ENCODE peak calls at places on chromosome 7, in six cellular contexts. P is left ventricle myocardium inferior, M is cardiac muscle cell, E is fibroblast of lung, X is testis, V is thoracic aorta. U is an unnamed sample.

GRCh38 chr7:67916571-67916970 is 919.9 kb downstream of the TYW1 start:
- DNase-seq in M (no peak), V (no peak), X (no peak), P (no peak), E (no peak), U (no peak)

GRCh38 chr7:23520582-23520981 is 11.2 kb downstream of the TRA2A start:
- DNase-seq in M (no peak), E (no peak), P (no peak), X (no peak), V (no peak), U (peak; percentile 40)

GRCh38 chr7:44750921-44751571 is 2.4 kb downstream of the ZMIZ2 start:
- DNase-seq in E (peak; percentile 12), M (peak; percentile 34), X (no peak), P (peak; percentile 40), V (no peak), U (no peak)

GRCh38 chr7:44801890-44802289 is 5.4 kb downstream of the PPIA start:
- DNase-seq in X (no peak), E (peak; percentile 70), P (no peak), M (no peak), V (no peak), U (no peak)

GRCh38 chr7:74476546-74477095 is 22.9 kb downstream of the GTF2IRD1 start:
- DNase-seq in P (no peak), X (peak; percentile 62), V (no peak), M (no peak), E (no peak), U (no peak)

GRCh38 chr7:130719550-130719949 is 14.5 kb downstream of the KLF14 start:
- DNase-seq in M (no peak), V (no peak), E (peak; percentile 84), P (no peak), X (no peak), U (no peak)

GRCh38 chr7:75596727-75597614 is 104.9 kb downstream of the SPDYE5 start:
- DNase-seq in P (no peak), V (no peak), X (no peak), M (no peak), E (peak; percentile 59), U (no peak)

GRCh38 chr7:1698221-1698620 is 28.1 kb downstream of the ELFN1 start:
- DNase-seq in V (no peak), M (no peak), E (no peak), X (no peak), P (no peak), U (no peak)

GRCh38 chr7:105204953-105205352 is 183.8 kb downstream of the SRPK2 start:
- DNase-seq in P (no peak), X (no peak), M (no peak), V (no peak), E (no peak), U (no peak)

GRCh38 chr7:134298902-134299683 is 17.6 kb downstream of the SLC35B4 start:
- DNase-seq in X (no peak), V (no peak), E (peak; percentile 38), M (no peak), P (peak; percentile 28), U (peak; percentile 37)

GRCh38 chr7:69708857-69709256 is 110.6 kb downstream of the AUTS2 start:
- DNase-seq in M (peak; percentile 46), X (no peak), E (peak; percentile 74), P (no peak), V (no peak), U (peak; percentile 19)

GRCh38 chr7:27088002-27088931 is 7.5 kb downstream of the HOXA1 start:
- DNase-seq in X (peak; percentile 57), M (no peak), E (no peak), P (no peak), V (no peak), U (no peak)

GRCh38 chr7:139999516-139999915 is 63.2 kb downstream of the PARP12 start:
- DNase-seq in E (no peak), V (no peak), P (no peak), M (no peak), X (no peak), U (no peak)
- H3K4me1 ChIP-seq in E (peaks cover 7% of the 10 kb centered on the region), V (no peaks in the 10 kb centered on the region), P (peaks cover 9% of the 10 kb centered on the region), M (peaks cover 8% of the 10 kb centered on the region), X (no peaks in the 10 kb centered on the region), U (no peaks in the 10 kb centered on the region)

DNA sequence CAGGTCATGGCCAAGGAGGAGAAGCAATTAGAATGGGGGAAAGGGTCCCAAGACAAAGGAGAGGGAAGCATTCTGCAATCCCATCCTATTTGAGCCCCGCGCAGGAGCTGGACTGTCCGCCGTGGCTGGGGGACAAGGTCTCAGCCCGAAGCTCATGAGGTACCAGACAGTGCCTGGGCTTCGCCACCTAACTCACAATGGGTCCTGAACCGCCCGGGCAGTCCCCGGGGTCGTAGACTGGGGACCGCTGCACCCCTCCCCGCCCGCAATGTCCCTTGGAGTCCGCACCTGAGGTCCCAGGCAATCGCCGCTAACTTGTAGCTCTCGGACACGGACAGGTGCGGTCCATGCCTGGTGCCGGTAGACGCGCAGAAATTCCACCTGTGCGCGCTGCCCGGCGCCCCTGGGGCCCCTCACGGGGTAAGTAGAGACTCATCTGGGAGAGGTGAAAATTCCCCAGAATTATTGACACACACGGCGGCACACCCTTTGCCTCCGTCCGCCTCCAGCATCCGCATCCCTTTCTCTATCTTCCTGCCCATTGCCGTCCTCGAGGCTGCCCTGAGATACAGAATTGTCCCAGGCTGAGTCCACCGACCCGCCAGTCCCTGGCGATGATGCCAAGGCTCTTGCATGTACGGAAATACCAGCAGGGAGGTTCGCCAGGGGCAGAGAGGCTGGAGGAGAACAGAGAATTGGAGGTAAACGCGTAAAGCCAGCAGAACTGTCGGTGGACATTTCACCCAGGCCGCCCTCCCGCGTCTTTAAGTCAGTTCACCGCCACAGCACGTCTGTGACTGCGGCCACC is 1.7 kb downstream of the CHRM2 start:
- DNase-seq in V (no peak), M (peak; percentile 42), X (peak; percentile 19), P (peak; percentile 36), E (peak; percentile 47), U (peak; percentile 24)
- H3K4me3 ChIP-seq in V (peak overlapping the region; percentile 45), M (peak overlapping the region; percentile 81), X (peak overlapping the region; percentile 15), P (peak overlapping the region; percentile 74), E (peak overlapping the region; percentile 55), U (peak overlapping the region; percentile 74)

GRCh38 chr7:38825721-38826440 is 83.1 kb downstream of the VPS41 start:
- DNase-seq in X (no peak), P (no peak), V (no peak), E (no peak), M (peak; percentile 34), U (peak; percentile 12)

GRCh38 chr7:38824948-38825347 is 84.0 kb downstream of the VPS41 start:
- DNase-seq in P (no peak), V (no peak), X (no peak), E (no peak), M (no peak), U (no peak)

GRCh38 chr7:38820571-38820970 is 88.4 kb downstream of the VPS41 start:
- DNase-seq in P (no peak), X (no peak), E (no peak), V (no peak), M (no peak), U (no peak)

GRCh38 chr7:38819463-38819862 is 89.5 kb downstream of the VPS41 start:
- DNase-seq in V (no peak), P (no peak), E (no peak), X (no peak), M (no peak), U (no peak)

GRCh38 chr7:38822556-38822955 is 86.4 kb downstream of the VPS41 start:
- DNase-seq in V (no peak), M (no peak), P (no peak), E (peak; percentile 42), X (no peak), U (no peak)
- H3K4me1 ChIP-seq in V (peaks cover 26% of the 10 kb centered on the region), M (peaks cover 12% of the 10 kb centered on the region), P (peaks cover 23% of the 10 kb centered on the region), E (no peaks in the 10 kb centered on the region), X (peaks cover 4% of the 10 kb centered on the region), U (no peaks in the 10 kb centered on the region)

DNA sequence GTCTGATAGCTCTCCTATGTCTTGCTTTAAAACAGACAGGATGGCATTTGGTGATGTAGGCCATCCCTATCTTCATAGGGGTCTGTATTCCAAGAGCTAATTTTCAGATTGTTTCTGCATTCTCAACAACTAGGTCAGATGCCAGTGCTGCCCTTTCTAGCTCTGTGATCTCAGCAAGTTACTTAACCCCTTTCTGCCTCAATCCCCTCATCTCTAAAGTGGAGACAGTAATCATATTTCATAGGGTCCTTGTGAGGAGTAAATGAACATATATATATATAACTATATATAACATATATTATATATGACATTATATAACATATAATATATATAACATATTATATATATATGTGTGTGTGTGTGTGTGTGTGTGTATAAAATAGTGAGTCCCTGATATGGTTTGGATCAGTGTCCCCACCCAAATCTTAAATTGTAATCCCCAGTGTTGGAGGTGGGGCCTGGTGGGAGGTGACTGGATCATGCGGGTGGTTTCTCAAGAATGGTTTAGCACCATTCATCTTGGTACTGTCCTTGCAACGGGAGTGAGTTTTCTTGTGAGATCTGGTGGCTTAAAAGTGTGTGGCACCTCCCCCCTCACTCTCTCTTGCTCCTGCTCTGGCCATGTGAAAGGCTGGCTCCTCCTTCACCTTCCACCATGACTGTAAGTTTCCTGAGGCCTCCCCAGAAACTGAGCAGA is 45.2 kb downstream of the HIPK2 start:
- DNase-seq in M (no peak), X (no peak), P (no peak), V (no peak), E (no peak), U (no peak)
- H3K4me3 ChIP-seq in M (no peak overlapping the region), X (no peak overlapping the region), P (peak overlapping the region; percentile 19), V (peak overlapping the region; percentile 55), E (no peak overlapping the region), U (no peak overlapping the region)

DNA sequence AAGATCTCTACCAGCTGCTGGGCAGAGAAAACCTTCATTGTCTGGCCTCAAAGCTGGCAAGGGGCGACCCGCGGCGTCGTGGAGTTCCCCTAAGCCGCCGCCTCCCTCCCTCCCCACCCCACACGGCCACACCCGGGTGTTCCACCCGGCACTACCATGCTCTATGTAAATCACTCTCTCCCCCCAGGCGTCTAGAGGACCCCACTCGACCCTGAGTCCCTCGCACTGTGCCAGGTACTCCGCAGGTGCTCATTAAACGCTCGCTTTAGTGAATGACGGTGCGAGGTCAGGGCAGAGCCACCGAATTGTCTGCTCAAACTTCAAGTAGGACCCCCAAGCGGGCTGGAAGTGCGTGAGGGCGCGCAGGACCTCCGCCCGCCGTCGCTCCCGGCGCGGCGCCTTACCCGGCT is 628 bp downstream of the PARP12 start:
- DNase-seq in E (peak; percentile 5), V (no peak), P (peak; percentile 23), M (no peak), X (peak; percentile 37), U (no peak)
- H3K4me1 ChIP-seq in E (peaks cover 25% of the 10 kb centered on the region), V (peaks cover 40% of the 10 kb centered on the region), P (peaks cover 52% of the 10 kb centered on the region), M (peaks cover 5% of the 10 kb centered on the region), X (peaks cover 22% of the 10 kb centered on the region), U (peaks cover 14% of the 10 kb centered on the region)

GRCh38 chr7:157000741-157001653 is 9.5 kb downstream of the MNX1 start:
- DNase-seq in P (no peak), E (no peak), M (no peak), X (peak; percentile 12), V (no peak), U (no peak)
- H3K4me3 ChIP-seq in P (peak overlapping the region; percentile 62), E (no peak overlapping the region), M (no peak overlapping the region), X (no peak overlapping the region), V (peak overlapping the region; percentile 71), U (no peak overlapping the region)